ENCODE peak calls at places on chromosomes 3 and 15, in four cellular contexts. L, A, V and C are unnamed samples.

GRCh38 chr3:68271145-68271544 is 616.7 kb upstream of the SUCLG2 start:
- DNase-seq in L (no peak), A (no peak), V (no peak), C (no peak)

GRCh38 chr3:16521580-16521941 is 8.1 kb upstream of the RFTN1 start:
- DNase-seq in L (no peak), A (no peak), V (no peak), C (no peak)

GRCh38 chr3:131081224-131081623 is 54.5 kb downstream of the NEK11 start:
- DNase-seq in L (no peak), A (no peak), V (no peak), C (no peak)

GRCh38 chr15:45187894-45188830 is at the start of gene SHF:
- DNase-seq in L (no peak), A (peak; percentile 95), V (peak; percentile 31), C (peak; percentile 69)

GRCh38 chr15:52678468-52679231 is 538 bp downstream of the ATOSA start:
- DNase-seq in L (no peak), A (peak; percentile 36), V (peak; percentile 57), C (peak; percentile 81)

GRCh38 chr15:78092111-78093041 is at the start of gene SH2D7:
- DNase-seq in L (no peak), A (no peak), V (no peak), C (no peak)

GRCh38 chr3:8967553-8967952 is 4.3 kb upstream of the RAD18 start:
- DNase-seq in L (no peak), A (no peak), V (no peak), C (no peak)

GRCh38 chr3:72368331-72368975 is 479.8 kb downstream of the SHQ1 start:
- DNase-seq in L (no peak), A (no peak), V (no peak), C (no peak)

GRCh38 chr3:105553851-105554250 is 187.1 kb downstream of the ALCAM start:
- DNase-seq in L (no peak), A (no peak), V (no peak), C (no peak)

GRCh38 chr15:73078722-73079121 is 26.5 kb downstream of the NEO1 start:
- DNase-seq in L (no peak), A (no peak), V (peak; percentile 73), C (no peak)

GRCh38 chr3:161475905-161476304 is 20.7 kb upstream of the OTOL1 start:
- DNase-seq in L (no peak), A (no peak), V (peak; percentile 50), C (no peak)

GRCh38 chr15:101378879-101379278 is 83.8 kb upstream of the SNRPA1 start:
- DNase-seq in L (no peak), A (no peak), V (no peak), C (no peak)

GRCh38 chr15:101381671-101382212 is 86.7 kb upstream of the SNRPA1 start:
- DNase-seq in L (no peak), A (no peak), V (no peak), C (no peak)

GRCh38 chr15:101380146-101380545 is 85.1 kb upstream of the SNRPA1 start:
- DNase-seq in L (no peak), A (no peak), V (no peak), C (no peak)

GRCh38 chr15:101378356-101378755 is 83.3 kb upstream of the SNRPA1 start:
- DNase-seq in L (no peak), A (no peak), V (no peak), C (no peak)

DNA sequence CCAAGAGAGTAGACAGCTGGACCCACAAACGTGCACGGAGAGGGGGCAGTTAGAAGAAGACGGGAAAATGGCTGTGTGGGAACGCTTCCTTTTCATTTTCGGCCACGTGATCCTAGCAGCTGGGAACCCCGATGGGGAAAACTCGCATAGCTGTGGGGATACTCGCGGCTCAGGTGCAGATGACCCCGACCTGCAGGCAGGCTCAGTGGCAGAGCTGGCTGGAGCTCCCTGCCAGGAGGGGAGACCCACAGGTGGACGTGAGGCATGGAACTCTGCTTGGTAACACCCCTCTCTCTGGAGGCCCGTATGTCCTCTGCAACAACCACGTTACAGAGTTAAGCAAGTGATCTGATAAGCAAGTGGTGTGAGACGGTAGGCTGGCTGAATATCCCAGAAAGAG is 84.6 kb upstream of the SNRPA1 start:
- DNase-seq in L (no peak), A (no peak), V (no peak), C (no peak)
- TF ChIP-seq ESRRA in L (no peak), A (no peak), V (no peak), C (no peak)

DNA sequence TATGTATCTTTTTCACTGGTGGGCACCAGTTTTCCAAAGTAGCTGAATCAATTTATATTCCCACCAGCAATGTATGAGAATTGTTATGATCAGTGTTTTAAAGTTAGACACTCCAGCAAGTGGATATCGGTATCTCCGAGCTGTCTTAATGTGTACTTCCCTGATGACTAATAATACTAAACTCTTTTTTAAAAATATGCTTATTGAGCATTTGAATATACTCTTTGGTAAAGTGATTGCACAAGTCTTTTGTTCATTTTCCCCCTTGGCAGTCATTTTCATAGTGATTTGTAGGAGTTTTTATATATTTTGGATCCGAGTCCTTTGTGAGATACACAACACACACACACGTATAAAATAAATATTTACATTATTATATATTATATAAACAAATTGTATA is 12.5 kb upstream of the FEM1B start:
- DNase-seq in L (no peak), A (no peak), V (no peak), C (no peak)
- TF ChIP-seq CBFB in L (no peak), A (no peak), V (no peak), C (no peak)

GRCh38 chr3:28841436-28841835 is 439.4 kb upstream of the RBMS3 start:
- DNase-seq in L (no peak), A (no peak), V (no peak), C (no peak)

GRCh38 chr3:28844688-28845324 is 436.1 kb upstream of the RBMS3 start:
- DNase-seq in L (no peak), A (no peak), V (no peak), C (no peak)

GRCh38 chr3:28850186-28850585 is 430.7 kb upstream of the RBMS3 start:
- DNase-seq in L (no peak), A (no peak), V (no peak), C (no peak)

DNA sequence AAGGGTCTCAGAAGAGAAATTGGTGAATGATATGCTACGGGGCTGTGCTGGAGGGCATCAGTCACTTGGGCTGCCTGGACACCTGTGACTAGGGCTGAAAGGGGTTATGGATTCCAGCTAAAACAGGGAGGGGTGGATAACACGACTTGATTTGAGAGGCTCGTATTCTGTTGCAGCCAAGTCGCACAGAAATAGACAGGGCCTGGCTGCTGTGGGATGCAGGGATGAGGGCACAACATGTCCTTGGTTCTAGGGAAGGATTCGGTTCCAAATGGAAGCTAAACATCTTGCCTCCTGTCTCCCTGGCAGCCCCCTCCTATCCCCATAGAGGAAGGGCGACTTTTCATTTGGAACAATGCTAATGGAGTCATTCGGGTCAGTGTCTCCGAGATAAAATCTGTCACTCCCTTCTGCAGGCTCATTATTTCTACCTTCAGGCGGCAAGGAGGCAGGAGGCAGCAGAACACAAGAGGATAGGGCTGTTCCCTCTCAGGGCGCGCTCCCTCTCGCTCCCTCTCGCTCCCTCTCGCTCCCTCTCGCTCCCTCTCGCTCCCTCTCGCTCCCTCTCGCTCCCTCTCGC is 433.8 kb upstream of the RBMS3 start:
- DNase-seq in L (no peak), A (no peak), V (no peak), C (no peak)
- TF ChIP-seq ESRRA in L (no peak), A (no peak), V (no peak), C (no peak)

DNA sequence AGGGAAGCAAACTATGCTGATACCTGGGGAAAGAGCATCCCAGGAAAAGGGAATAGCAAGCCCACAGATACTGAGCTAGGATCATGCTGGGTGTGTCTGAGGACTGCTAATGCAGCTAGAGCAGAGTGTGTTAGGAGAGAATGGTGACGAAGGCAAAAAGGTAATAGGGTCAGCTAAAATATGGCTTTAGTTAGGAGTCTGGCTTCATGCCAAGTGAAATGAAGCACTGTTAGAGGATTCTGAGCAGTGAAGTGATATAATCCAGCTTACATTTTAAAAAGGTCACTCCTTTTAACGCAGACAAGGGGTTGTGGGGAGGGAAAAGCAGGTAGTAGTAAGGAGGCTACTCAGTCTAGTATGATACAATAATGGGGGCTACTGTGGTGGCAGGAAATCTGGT is 30.4 kb downstream of the SECISBP2L start:
- DNase-seq in L (no peak), A (no peak), V (no peak), C (no peak)
- TF ChIP-seq CBFB in L (no peak), A (no peak), V (no peak), C (no peak)

GRCh38 chr3:13277130-13277783 is 142.9 kb downstream of the NUP210 start:
- DNase-seq in L (no peak), A (no peak), V (no peak), C (no peak)

GRCh38 chr3:13275376-13276005 is 144.6 kb downstream of the NUP210 start:
- DNase-seq in L (no peak), A (no peak), V (no peak), C (no peak)

GRCh38 chr3:13277860-13278531 is 142.1 kb downstream of the NUP210 start:
- DNase-seq in L (no peak), A (peak; percentile 58), V (no peak), C (no peak)

GRCh38 chr3:13274874-13275332 is 145.2 kb downstream of the NUP210 start:
- DNase-seq in L (no peak), A (no peak), V (no peak), C (peak; percentile 3)

DNA sequence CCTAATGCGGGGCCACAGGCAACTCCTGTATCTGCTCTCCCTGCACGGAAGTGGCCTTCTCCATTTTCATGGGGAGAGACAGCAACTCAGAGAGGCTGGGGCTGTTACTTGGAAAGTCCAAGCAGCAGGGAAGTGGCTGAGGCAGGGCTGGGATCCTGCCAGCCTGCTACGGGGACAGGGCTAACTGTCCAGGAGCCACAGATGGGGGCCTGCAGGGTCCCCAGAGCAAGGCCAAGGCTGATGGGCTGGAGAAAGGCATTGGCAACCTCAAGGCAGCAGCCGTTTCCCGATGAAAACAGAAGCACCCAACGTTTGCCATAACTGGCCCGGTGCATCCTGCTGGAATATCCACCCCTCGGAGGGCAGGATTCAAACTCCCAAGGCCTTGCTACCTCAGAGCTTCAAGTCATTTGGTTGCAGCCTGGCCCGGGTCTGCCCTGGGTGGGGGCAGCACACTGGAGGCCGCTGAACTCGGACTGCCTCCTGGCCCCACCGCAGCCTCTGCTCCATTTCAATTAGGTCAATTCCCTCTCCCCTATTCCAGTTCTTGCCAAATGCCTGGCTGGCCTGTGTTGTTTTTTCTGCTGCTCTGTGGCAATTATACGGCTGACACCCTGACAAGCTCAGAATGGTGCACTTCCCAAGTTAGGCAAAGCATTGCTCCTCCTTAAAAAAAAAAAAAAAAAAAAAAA is 143.5 kb downstream of the NUP210 start:
- DNase-seq in L (no peak), A (no peak), V (no peak), C (no peak)
- TF ChIP-seq ESRRA in L (no peak), A (no peak), V (no peak), C (no peak)

GRCh38 chr15:33293619-33294309 is 17.0 kb upstream of the RYR3 start:
- DNase-seq in L (no peak), A (no peak), V (no peak), C (no peak)

GRCh38 chr15:33296856-33297255 is 13.9 kb upstream of the RYR3 start:
- DNase-seq in L (no peak), A (no peak), V (no peak), C (no peak)

GRCh38 chr15:33296050-33296449 is 14.7 kb upstream of the RYR3 start:
- DNase-seq in L (no peak), A (no peak), V (no peak), C (no peak)

GRCh38 chr15:33298631-33299030 is 12.1 kb upstream of the RYR3 start:
- DNase-seq in L (no peak), A (no peak), V (no peak), C (no peak)

GRCh38 chr15:33292718-33293307 is 18.0 kb upstream of the RYR3 start:
- DNase-seq in L (no peak), A (peak; percentile 50), V (peak; percentile 51), C (peak; percentile 74)
- TF ChIP-seq CBFB in L (no peak), A (no peak), V (no peak), C (no peak)